ENCODE peak calls at places on chromosomes 16 and 17, in six cellular contexts. A is stimulated activated CD8-positive, alpha-beta memory T cell treated with anti-CD3 and anti-CD28 coated beads, Interleukin-2, amount 100 ng/mL, for 1 hour; M is AG09309; D is suprapubic skin; G is GM13976; F is cardiac fibroblast. V is an unnamed sample.

GRCh38 chr16:22007159-22007508 is 777 bp upstream of the MOSMO start:
- DNase-seq in D (no peak), M (no peak), F (no peak), G (no peak), A (no peak), V (no peak)

GRCh38 chr16:22183901-22184614 is 21.8 kb downstream of the SDR42E2 start:
- DNase-seq in D (no peak), F (no peak), M (no peak), A (no peak), G (peak), V (no peak)

GRCh38 chr17:38604479-38605229 is 1.1 kb downstream of the SRCIN1 start:
- DNase-seq in A (no peak), G (peak), F (no peak), M (no peak), D (no peak), V (no peak)

GRCh38 chr16:69741951-69742904 is 12.5 kb downstream of the NOB1 start:
- DNase-seq in F (peak), A (no peak), M (no peak), G (no peak), D (peak), V (peak)

GRCh38 chr16:14128097-14128496 is 57.0 kb downstream of the MRTFB start:
- DNase-seq in F (no peak), A (no peak), M (no peak), G (no peak), D (no peak), V (no peak)

GRCh38 chr16:27449434-27450188 is 47.6 kb downstream of the IL21R start:
- DNase-seq in F (no peak), G (peak), D (no peak), M (no peak), A (peak), V (no peak)

GRCh38 chr16:1823821-1824220 is 2.8 kb downstream of the HAGH start:
- DNase-seq in A (no peak), D (peak), G (peak), M (no peak), F (peak), V (peak)

GRCh38 chr17:6981426-6981825 is 14.4 kb upstream of the ALOX12 start:
- DNase-seq in M (no peak), G (no peak), D (no peak), F (no peak), A (no peak), V (no peak)

GRCh38 chr17:73166731-73167581 is 2.1 kb downstream of the SSTR2 start:
- DNase-seq in A (no peak), D (no peak), M (no peak), G (peak), F (no peak), V (peak)